ENCODE peak calls at places on chromosomes 2 and 18, in ten cellular contexts. O is SK-N-SH, K is ovary, E is A549, W is stomach, Q is upper lobe of left lung, Y is sigmoid colon, G is transverse colon, N is H1, U is tibial nerve. B is an unnamed sample. For H3K9me3, the result is how much of the 10 kb centered on the place peaks cover.

GRCh38 chr2:114442545-114442944 is at the start of gene DPP10:
- DNase-seq in O (no peak), K (no peak), E (peak), W (no peak), Q (no peak), Y (no peak), G (peak), N (peak), U (no peak), B (no peak)

GRCh38 chr2:119290859-119291587 is 67.4 kb downstream of the STEAP3 start:
- DNase-seq in O (peak), K (peak), E (peak), W (peak), Q (no peak), Y (peak), G (peak), N (peak), U (no peak), B (peak)

GRCh38 chr2:15259356-15259756 is 301.8 kb downstream of the NBAS start:
- DNase-seq in O (no peak), K (no peak), E (no peak), W (no peak), Q (no peak), Y (no peak), G (no peak), N (peak), U (no peak), B (no peak)

GRCh38 chr2:102442967-102443828 is 20.2 kb downstream of the IL18RAP start:
- DNase-seq in O (no peak), K (no peak), E (peak), W (no peak), Q (no peak), Y (no peak), G (peak), N (no peak), U (no peak), B (peak)

GRCh38 chr2:46836295-46837111 is 79.1 kb downstream of the MCFD2 start:
- DNase-seq in O (no peak), K (no peak), E (no peak), W (peak), Q (no peak), Y (no peak), G (no peak), N (no peak), U (no peak), B (no peak)

GRCh38 chr2:170716851-170717598 is 1.9 kb downstream of the SP5 start:
- DNase-seq in O (peak), K (peak), E (peak), W (peak), Q (peak), Y (peak), G (peak), N (peak), U (peak), B (peak)

GRCh38 chr2:222915092-222915957 is 54.5 kb downstream of the ACSL3 start:
- DNase-seq in O (no peak), K (no peak), E (peak), W (no peak), Q (no peak), Y (no peak), G (no peak), N (no peak), U (no peak), B (no peak)

GRCh38 chr18:22223263-22223960 is 54.0 kb downstream of the GATA6 start:
- DNase-seq in O (no peak), K (peak), E (peak), W (peak), Q (peak), Y (peak), G (peak), N (no peak), U (peak), B (no peak)

GRCh38 chr2:62774555-62775366 is 69.2 kb downstream of the EHBP1 start:
- DNase-seq in O (peak), K (peak), E (peak), W (no peak), Q (no peak), Y (peak), G (no peak), N (no peak), U (no peak), B (no peak)

GRCh38 chr2:3627500-3628100 is 30.4 kb upstream of the ALLC start:
- DNase-seq in O (no peak), K (no peak), E (no peak), W (peak), Q (no peak), Y (peak), G (no peak), N (peak), U (no peak), B (no peak)

GRCh38 chr18:69936191-69936558 is 11.5 kb downstream of the CD226 start:
- DNase-seq in O (no peak), K (peak), E (no peak), W (no peak), Q (no peak), Y (no peak), G (no peak), N (no peak), U (no peak), B (no peak)

GRCh38 chr2:158718196-158718585 is 76.9 kb upstream of the DAPL1 start:
- DNase-seq in O (no peak), K (no peak), E (no peak), W (no peak), Q (no peak), Y (no peak), G (no peak), N (no peak), U (no peak), B (peak)

GRCh38 chr2:1745171-1746023 is 1.1 kb upstream of the PXDN start:
- DNase-seq in O (no peak), K (no peak), E (no peak), W (no peak), Q (no peak), Y (no peak), G (no peak), N (peak), U (no peak), B (no peak)

GRCh38 chr2:126790987-126791780 is 107.5 kb upstream of the TEX51 start:
- DNase-seq in O (no peak), K (no peak), E (no peak), W (no peak), Q (no peak), Y (peak), G (no peak), N (no peak), U (no peak), B (no peak)

GRCh38 chr2:5798083-5798482 is 105.9 kb downstream of the SOX11 start:
- DNase-seq in O (no peak), K (no peak), E (no peak), W (no peak), Q (no peak), Y (no peak), G (no peak), N (no peak), U (no peak), B (no peak)

GRCh38 chr18:25349131-25349925 is 2.6 kb downstream of the ZNF521 start:
- DNase-seq in O (peak), K (peak), E (no peak), W (no peak), Q (peak), Y (peak), G (peak), N (peak), U (no peak), B (no peak)

GRCh38 chr2:164189851-164190250 is 431.4 kb downstream of the GRB14 start:
- DNase-seq in O (no peak), K (no peak), E (no peak), W (no peak), Q (no peak), Y (no peak), G (no peak), N (no peak), U (no peak), B (no peak)

GRCh38 chr2:39223909-39224308 is 19.9 kb downstream of the CDKL4 start:
- DNase-seq in O (no peak), K (no peak), E (no peak), W (no peak), Q (no peak), Y (no peak), G (no peak), N (no peak), U (no peak), B (no peak)

GRCh38 chr18:40698129-40698528 is 1256.9 kb upstream of the PIK3C3 start:
- DNase-seq in O (no peak), K (no peak), E (no peak), W (no peak), Q (no peak), Y (no peak), G (no peak), N (no peak), U (no peak), B (no peak)

GRCh38 chr2:132881540-132881939 is 211.5 kb upstream of the LYPD1 start:
- DNase-seq in O (no peak), K (no peak), E (no peak), W (no peak), Q (no peak), Y (no peak), G (no peak), N (no peak), U (no peak), B (no peak)

GRCh38 chr2:126797622-126798275 is 100.9 kb upstream of the TEX51 start:
- DNase-seq in O (no peak), K (no peak), E (no peak), W (peak), Q (no peak), Y (peak), G (no peak), N (peak), U (no peak), B (peak)

GRCh38 chr18:2920546-2921343 is 73.9 kb downstream of the EMILIN2 start:
- DNase-seq in O (no peak), K (no peak), E (no peak), W (no peak), Q (no peak), Y (no peak), G (no peak), N (no peak), U (no peak), B (peak)

GRCh38 chr18:23950644-23951043 is 63.9 kb upstream of the TTC39C start:
- DNase-seq in O (no peak), K (no peak), E (no peak), W (no peak), Q (no peak), Y (no peak), G (no peak), N (no peak), U (no peak), B (no peak)

GRCh38 chr18:22194151-22194598 is 24.8 kb downstream of the GATA6 start:
- DNase-seq in O (no peak), K (no peak), E (no peak), W (peak), Q (no peak), Y (no peak), G (peak), N (no peak), U (no peak), B (no peak)

GRCh38 chr2:239535413-239535790 is 134.6 kb upstream of the HDAC4 start:
- DNase-seq in O (no peak), K (no peak), E (no peak), W (no peak), Q (no peak), Y (peak), G (no peak), N (no peak), U (no peak), B (no peak)

GRCh38 chr2:41829011-41829500 is 218.8 kb upstream of the PKDCC start:
- DNase-seq in O (no peak), K (no peak), E (no peak), W (no peak), Q (no peak), Y (no peak), G (no peak), N (no peak), U (no peak), B (no peak)

GRCh38 chr2:219483451-219484342 is 15.0 kb upstream of the GMPPA start:
- DNase-seq in O (no peak), K (no peak), E (no peak), W (no peak), Q (peak), Y (no peak), G (no peak), N (peak), U (no peak), B (no peak)

GRCh38 chr2:58481670-58482069 is 240.5 kb upstream of the FANCL start:
- DNase-seq in O (no peak), K (no peak), E (no peak), W (no peak), Q (no peak), Y (no peak), G (no peak), N (no peak), U (no peak), B (no peak)

GRCh38 chr2:241809383-241810303 is 650 bp downstream of the NEU4 start:
- DNase-seq in O (peak), K (no peak), E (no peak), W (no peak), Q (peak), Y (no peak), G (peak), N (no peak), U (no peak), B (no peak)

GRCh38 chr2:68319397-68320117 is at the start of gene CNRIP1:
- DNase-seq in O (peak), K (peak), E (peak), W (peak), Q (peak), Y (peak), G (peak), N (peak), U (peak), B (peak)

GRCh38 chr2:54471221-54471711 is 15.1 kb downstream of the SPTBN1 start:
- DNase-seq in O (no peak), K (peak), E (peak), W (no peak), Q (no peak), Y (no peak), G (no peak), N (no peak), U (no peak), B (no peak)

GRCh38 chr2:141038341-141038740 is 1092.5 kb downstream of the LRP1B start:
- DNase-seq in O (no peak), K (no peak), E (no peak), W (no peak), Q (no peak), Y (no peak), G (no peak), N (no peak), U (no peak), B (no peak)

GRCh38 chr2:217707116-217707742 is 295.6 kb downstream of the TNS1 start:
- DNase-seq in O (no peak), K (peak), E (no peak), W (no peak), Q (no peak), Y (no peak), G (no peak), N (no peak), U (no peak), B (no peak)

GRCh38 chr2:43251171-43251731 is 24.8 kb upstream of the ZFP36L2 start:
- DNase-seq in O (peak), K (no peak), E (no peak), W (no peak), Q (no peak), Y (no peak), G (no peak), N (no peak), U (no peak), B (no peak)

GRCh38 chr2:68746408-68746807 is 11.8 kb downstream of the ARHGAP25 start:
- DNase-seq in O (no peak), K (no peak), E (no peak), W (no peak), Q (peak), Y (peak), G (no peak), N (peak), U (no peak), B (peak)

GRCh38 chr18:12782521-12782920 is 79.7 kb downstream of the PSMG2 start:
- DNase-seq in O (no peak), K (no peak), E (no peak), W (no peak), Q (no peak), Y (no peak), G (no peak), N (peak), U (no peak), B (no peak)
- H3K9me3 ChIP-seq in O (under half), K (under half), E (under half), W (under half), Q (under half), Y (under half), G (under half), N (under half), U (under half), B (under half)

DNA sequence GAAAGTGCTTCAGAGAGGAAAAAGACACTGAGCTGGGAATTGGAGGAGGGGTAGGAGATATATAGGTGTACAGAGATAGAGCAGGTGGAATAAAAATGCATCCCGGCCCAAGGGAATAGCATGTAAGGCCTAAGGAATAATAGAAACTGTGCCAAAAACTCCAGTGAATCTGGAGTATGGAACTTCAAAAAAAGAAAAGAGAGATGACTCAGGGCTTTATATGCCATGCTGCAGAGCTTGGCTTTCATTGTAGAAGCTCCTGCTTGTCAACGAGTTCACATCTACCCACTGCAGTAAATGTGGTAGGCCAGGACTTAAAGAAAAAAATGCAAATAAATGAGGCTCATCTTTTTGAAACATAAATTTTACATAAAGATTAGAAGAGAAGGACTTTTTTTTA is 131.8 kb downstream of the MREG start:
- DNase-seq in O (no peak), K (no peak), E (no peak), W (no peak), Q (no peak), Y (no peak), G (no peak), N (no peak), U (no peak), B (no peak)
- TF ChIP-seq EP300 in O (no peak), K (no peak), E (no peak), W (no peak), Q (no peak), Y (no peak), G (no peak), N (no peak), U (no peak), B (no peak)

GRCh38 chr2:182509-183122 is 81.2 kb downstream of the SH3YL1 start:
- DNase-seq in O (no peak), K (no peak), E (no peak), W (no peak), Q (no peak), Y (no peak), G (no peak), N (no peak), U (no peak), B (no peak)

GRCh38 chr2:179886-180285 is 83.9 kb downstream of the SH3YL1 start:
- DNase-seq in O (no peak), K (no peak), E (no peak), W (no peak), Q (no peak), Y (no peak), G (no peak), N (no peak), U (no peak), B (no peak)

GRCh38 chr2:176911-177310 is 86.9 kb downstream of the SH3YL1 start:
- DNase-seq in O (no peak), K (no peak), E (no peak), W (no peak), Q (no peak), Y (no peak), G (no peak), N (no peak), U (no peak), B (no peak)

GRCh38 chr2:177733-178132 is 86.1 kb downstream of the SH3YL1 start:
- DNase-seq in O (no peak), K (no peak), E (no peak), W (no peak), Q (no peak), Y (no peak), G (no peak), N (no peak), U (no peak), B (peak)

DNA sequence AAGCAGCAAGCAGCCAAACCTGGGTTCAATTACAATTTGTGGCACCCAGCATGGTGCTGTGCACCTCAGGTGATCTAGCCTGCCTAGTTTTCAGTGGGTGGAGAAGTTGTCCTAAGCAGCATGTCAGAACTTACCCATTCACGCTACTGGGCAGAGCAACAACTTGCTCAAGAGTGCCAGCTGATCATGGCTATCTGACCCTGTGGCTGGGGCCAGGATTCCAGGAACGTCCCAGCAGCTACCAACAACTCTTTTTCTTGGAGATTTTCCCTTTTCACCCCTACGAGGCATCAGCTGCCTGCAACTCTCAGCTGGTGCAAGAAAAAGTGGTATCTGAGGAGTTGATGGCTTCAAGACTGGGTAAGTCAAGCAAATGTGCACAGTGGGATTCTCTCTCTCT is 83.5 kb downstream of the SH3YL1 start:
- DNase-seq in O (no peak), K (no peak), E (no peak), W (no peak), Q (no peak), Y (no peak), G (no peak), N (no peak), U (no peak), B (peak)
- H3K9me3 ChIP-seq in O (under half), K (under half), E (under half), W (under half), Q (under half), Y (under half), G (under half), N (under half), U (under half), B (under half)

GRCh38 chr2:195560209-195560907 is 96.7 kb upstream of the SLC39A10 start:
- DNase-seq in O (no peak), K (no peak), E (peak), W (peak), Q (no peak), Y (no peak), G (peak), N (no peak), U (no peak), B (no peak)
- TF ChIP-seq EP300 in O (no peak), K (no peak), E (no peak), W (no peak), Q (no peak), Y (no peak), G (no peak), N (no peak), U (no peak), B (no peak)

B was measured in esophagus muscularis mucosa.